ENCODE peak calls at places on chromosomes 3 and 15, in four cellular contexts. B is brain microvascular endothelial cell, G is T-helper 2 cell, N is NCI-H1694 treated with DMSO at 0.1 percent for 48 hours. A is an unnamed sample.

GRCh38 chr15:71055461-71055860 is 59.8 kb upstream of the THSD4 start:
- DNase-seq in B (no peak), N (no peak), G (no peak), A (no peak)

GRCh38 chr3:124770341-124771082 is 40.3 kb downstream of the UMPS start:
- DNase-seq in B (no peak), G (no peak), N (no peak), A (no peak)

GRCh38 chr3:1848935-1849334 is 249.7 kb upstream of the CNTN4 start:
- DNase-seq in G (no peak), B (no peak), N (no peak), A (no peak)

GRCh38 chr15:101045835-101046691 is 126.9 kb downstream of the LRRK1 start:
- DNase-seq in B (no peak), G (no peak), N (no peak), A (no peak)

GRCh38 chr3:177960722-177961121 is 575.5 kb upstream of the KCNMB2 start:
- DNase-seq in B (no peak), G (no peak), N (no peak), A (no peak)

GRCh38 chr3:86180696-86181095 is 810.3 kb downstream of the VGLL3 start:
- DNase-seq in N (no peak), G (no peak), B (no peak), A (no peak)

GRCh38 chr3:138971766-138972320 is 24.8 kb downstream of the FOXL2NB start:
- DNase-seq in G (no peak), B (no peak), N (no peak), A (no peak)

GRCh38 chr15:37204698-37205097 is 104.3 kb upstream of the MEIS2 start:
- DNase-seq in G (no peak), B (no peak), N (no peak), A (no peak)

A was measured in kidney glomerular epithelial cell.